ENCODE peak calls at places on chromosomes 13 and 19, in four cellular contexts. V is uterus; O is ureter; D is stimulated activated effector memory CD8-positive, alpha-beta T cell treated with anti-CD3 and anti-CD28 coated beads, Interleukin-12 subunit alpha, Interleukin-12 subunit beta, amount 100 ng/mL, for 72 hours. S is an unnamed sample.

GRCh38 chr13:30744056-30744684 is 8.8 kb downstream of the ALOX5AP start:
- DNase-seq in V (no peak), O (peak), D (peak), S (peak)

GRCh38 chr13:25170554-25171107 is 1.5 kb downstream of the AMER2 start:
- DNase-seq in V (no peak), O (peak), D (no peak), S (no peak)

GRCh38 chr19:55590621-55591020 is 8.7 kb downstream of the FIZ1 start:
- DNase-seq in V (no peak), O (no peak), D (no peak), S (no peak)

GRCh38 chr19:42538841-42539709 is 10.8 kb upstream of the CEACAM1 start:
- DNase-seq in V (no peak), O (no peak), D (no peak), S (no peak)

GRCh38 chr13:23443878-23444277 is 10.4 kb upstream of the SACS start:
- DNase-seq in V (no peak), O (no peak), D (no peak), S (no peak)

GRCh38 chr19:49987159-49987698 is 26.3 kb upstream of the SIGLEC11 start:
- DNase-seq in V (peak), O (peak), D (peak), S (peak)

GRCh38 chr19:3710265-3710812 is 2.2 kb downstream of the TJP3 start:
- DNase-seq in V (no peak), O (peak), D (no peak), S (peak)

GRCh38 chr19:33194527-33194883 is 375 bp downstream of the LRP3 start:
- DNase-seq in V (no peak), O (no peak), D (no peak), S (no peak)

GRCh38 chr19:51525731-51526130 is 5.7 kb downstream of the SIGLEC6 start:
- DNase-seq in V (no peak), O (no peak), D (no peak), S (no peak)

GRCh38 chr13:44576396-44577235 is 486 bp upstream of the TSC22D1 start:
- DNase-seq in V (peak), O (no peak), D (no peak), S (no peak)

GRCh38 chr19:41909706-41910105 is 18.5 kb downstream of the ERFL start:
- DNase-seq in V (no peak), O (no peak), D (no peak), S (no peak)

GRCh38 chr19:42282810-42283247 is 13.8 kb downstream of the CIC start:
- DNase-seq in V (no peak), O (no peak), D (no peak), S (no peak)

GRCh38 chr19:15238639-15239155 is 6.4 kb upstream of the EPHX3 start:
- DNase-seq in V (no peak), O (no peak), D (no peak), S (no peak)

GRCh38 chr13:33828431-33829129 is 10.6 kb downstream of the RFC3 start:
- DNase-seq in V (no peak), O (no peak), D (no peak), S (no peak)

GRCh38 chr19:8361921-8362793 is 1.8 kb upstream of the ANGPTL4 start:
- DNase-seq in V (peak), O (peak), D (no peak), S (peak)

GRCh38 chr13:87035538-87035937 is 635.6 kb upstream of the SLITRK5 start:
- DNase-seq in V (no peak), O (no peak), D (no peak), S (no peak)

GRCh38 chr13:90272356-90272755 is 1075.1 kb upstream of the MIR17HG start:
- DNase-seq in V (no peak), O (no peak), D (no peak), S (no peak)

GRCh38 chr19:55581145-55581827 is 638 bp upstream of the ZNF579 start:
- DNase-seq in V (no peak), O (no peak), D (no peak), S (no peak)

GRCh38 chr13:57627663-57628062 is 3.9 kb upstream of the PCDH17 start:
- DNase-seq in V (no peak), O (no peak), D (no peak), S (no peak)

GRCh38 chr13:111409413-111409812 is 89.0 kb downstream of the TEX29 start:
- DNase-seq in V (no peak), O (no peak), D (no peak), S (no peak)

GRCh38 chr19:55257461-55258411 is 1.1 kb downstream of the PPP6R1 start:
- DNase-seq in V (peak), O (no peak), D (no peak), S (no peak)

GRCh38 chr19:3028305-3029069 is 593 bp downstream of the TLE2 start:
- DNase-seq in V (no peak), O (peak), D (no peak), S (no peak)

GRCh38 chr13:112651750-112652511 is 37.9 kb upstream of the ATP11A start:
- DNase-seq in V (peak), O (no peak), D (no peak), S (no peak)

GRCh38 chr13:112107289-112107688 is 40.3 kb downstream of the SOX1 start:
- DNase-seq in V (no peak), O (peak), D (no peak), S (no peak)

GRCh38 chr13:110713981-110714797 is 689 bp downstream of the ING1 start:
- DNase-seq in V (peak), O (peak), D (peak), S (peak)

GRCh38 chr13:68099616-68100015 is 869.5 kb upstream of the PCDH9 start:
- DNase-seq in V (no peak), O (no peak), D (no peak), S (no peak)

GRCh38 chr19:38890686-38891085 is 8.7 kb downstream of the SIRT2 start:
- DNase-seq in V (no peak), O (no peak), D (no peak), S (no peak)

GRCh38 chr19:27776020-27776419 is 1436.9 kb downstream of the UQCRFS1 start:
- DNase-seq in V (no peak), O (no peak), D (no peak), S (no peak)

GRCh38 chr13:27622102-27622820 is 569 bp downstream of the POLR1D start:
- DNase-seq in V (no peak), O (no peak), D (no peak), S (no peak)

GRCh38 chr13:71935166-71935840 is 68.3 kb upstream of the DACH1 start:
- DNase-seq in V (no peak), O (no peak), D (no peak), S (no peak)

GRCh38 chr19:1962674-1963073 is 21.7 kb downstream of the CSNK1G2 start:
- DNase-seq in V (no peak), O (no peak), D (no peak), S (no peak)

GRCh38 chr19:10553087-10553667 is 9.5 kb downstream of the ATG4D start:
- DNase-seq in V (no peak), O (no peak), D (no peak), S (no peak)

GRCh38 chr13:49976314-49977258 is 20.3 kb upstream of the TRIM13 start:
- DNase-seq in V (peak), O (peak), D (peak), S (peak)